ENCODE peak calls at places on chromosome 6, in four cellular contexts. L is cardiac fibroblast, G is AG09319, E is Peyer's patch. U is an unnamed sample.

GRCh38 chr6:19052219-19052618 is 665.1 kb downstream of the RNF144B start:
- DNase-seq in G (no peak), L (peak; percentile 22), E (no peak), U (no peak)

GRCh38 chr6:128007658-128008057 is 106.8 kb upstream of the THEMIS start:
- DNase-seq in E (no peak), L (no peak), G (peak; percentile 43), U (no peak)

GRCh38 chr6:87832025-87832825 is 130.2 kb upstream of the AKIRIN2 start:
- DNase-seq in G (no peak), E (no peak), L (peak; percentile 29), U (peak; percentile 3)

GRCh38 chr6:32931211-32931610 is 9.6 kb downstream of the HLA-DMB start:
- DNase-seq in E (no peak), G (no peak), L (no peak), U (no peak)

GRCh38 chr6:91435630-91436029 is 848.8 kb upstream of the MAP3K7 start:
- DNase-seq in E (no peak), G (no peak), L (no peak), U (no peak)

GRCh38 chr6:44094403-44095242 is 32.6 kb downstream of the MRPL14 start:
- DNase-seq in G (no peak), L (no peak), E (peak; percentile 55), U (no peak)

GRCh38 chr6:35620706-35621105 is 68.0 kb downstream of the FKBP5 start:
- DNase-seq in E (no peak), G (no peak), L (no peak), U (no peak)

GRCh38 chr6:13311155-13311554 is 17.2 kb downstream of the TBC1D7 start:
- DNase-seq in E (no peak), L (no peak), G (no peak), U (no peak)

GRCh38 chr6:167565884-167566491 is 241.1 kb downstream of the TTLL2 start:
- DNase-seq in E (peak; percentile 53), L (peak; percentile 69), G (no peak), U (no peak)

GRCh38 chr6:126767741-126768140 is 350.7 kb upstream of the RSPO3 start:
- DNase-seq in E (no peak), L (no peak), G (no peak), U (no peak)

GRCh38 chr6:34696189-34696738 is 303 bp downstream of the ILRUN start:
- DNase-seq in G (no peak), L (peak; percentile 43), E (no peak), U (peak; percentile 32)

GRCh38 chr6:10595731-10596664 is 74.8 kb downstream of the GCNT2 start:
- DNase-seq in E (no peak), G (no peak), L (no peak), U (peak; percentile 23)

GRCh38 chr6:137297887-137298286 is 78.7 kb upstream of the IFNGR1 start:
- DNase-seq in G (no peak), L (peak; percentile 14), E (no peak), U (no peak)

GRCh38 chr6:170271771-170272314 is 19.0 kb downstream of the DLL1 start:
- DNase-seq in L (no peak), E (peak; percentile 84), G (no peak), U (no peak)

GRCh38 chr6:42781546-42781810 is 374 bp upstream of the BICRAL start:
- DNase-seq in E (no peak), G (no peak), L (peak; percentile 60), U (no peak)

GRCh38 chr6:5303711-5304110 is 42.4 kb downstream of the FARS2 start:
- DNase-seq in G (no peak), L (no peak), E (no peak), U (no peak)

GRCh38 chr6:72316675-72317380 is 305.0 kb upstream of the KCNQ5 start:
- DNase-seq in E (no peak), L (no peak), G (no peak), U (no peak)

GRCh38 chr6:1390805-1391511 is 1.6 kb downstream of the FOXF2 start:
- DNase-seq in E (no peak), G (no peak), L (peak; percentile 16), U (peak; percentile 54)

GRCh38 chr6:143746202-143747119 is 68.7 kb downstream of the PHACTR2 start:
- DNase-seq in L (no peak), E (no peak), G (no peak), U (no peak)

GRCh38 chr6:159473844-159474243 is 219.2 kb downstream of the SOD2 start:
- DNase-seq in L (no peak), E (no peak), G (no peak), U (no peak)

GRCh38 chr6:139470971-139471370 is 96.5 kb upstream of the CITED2 start:
- DNase-seq in E (no peak), L (no peak), G (no peak), U (no peak)

GRCh38 chr6:24052632-24053031 is 73.4 kb upstream of the NRSN1 start:
- DNase-seq in E (no peak), G (no peak), L (no peak), U (no peak)

GRCh38 chr6:2973656-2974055 is 2.3 kb upstream of the SERPINB6 start:
- DNase-seq in G (no peak), E (no peak), L (no peak), U (no peak)

GRCh38 chr6:40336296-40336695 is 250.9 kb downstream of the LRFN2 start:
- DNase-seq in G (no peak), L (no peak), E (no peak), U (no peak)

GRCh38 chr6:20279051-20279450 is 66.8 kb upstream of the MBOAT1 start:
- DNase-seq in L (no peak), E (no peak), G (no peak), U (no peak)

GRCh38 chr6:119132211-119133004 is 53.9 kb upstream of the FAM184A start:
- DNase-seq in G (no peak), E (no peak), L (peak; percentile 58), U (no peak)

GRCh38 chr6:114087496-114087895 is 116.5 kb upstream of the HDAC2 start:
- DNase-seq in L (no peak), G (no peak), E (no peak), U (no peak)

GRCh38 chr6:71349976-71350615 is 61.5 kb downstream of the OGFRL1 start:
- DNase-seq in G (peak; percentile 16), E (no peak), L (peak; percentile 85), U (peak; percentile 67)

GRCh38 chr6:32865724-32866443 is 11.9 kb downstream of the PSMB9 start:
- DNase-seq in L (no peak), E (no peak), G (no peak), U (no peak)

GRCh38 chr6:57242505-57242904 is 20.4 kb upstream of the RAB23 start:
- DNase-seq in E (no peak), G (peak; percentile 94), L (peak; percentile 89), U (peak; percentile 92)

GRCh38 chr6:116468293-116468692 is 7.1 kb downstream of the CALHM6 start:
- DNase-seq in G (no peak), L (no peak), E (no peak), U (no peak)

GRCh38 chr6:108667984-108668383 is 107.3 kb downstream of the FOXO3 start:
- DNase-seq in E (no peak), G (no peak), L (peak; percentile 74), U (no peak)

GRCh38 chr6:43707767-43708166 is 20.2 kb upstream of the MRPS18A start:
- DNase-seq in L (no peak), E (no peak), G (no peak), U (no peak)

GRCh38 chr6:140269766-140270165 is 895.3 kb upstream of the CITED2 start:
- DNase-seq in L (peak; percentile 38), G (no peak), E (no peak), U (no peak)

GRCh38 chr6:55474386-55474785 is 104.6 kb downstream of the HMGCLL1 start:
- DNase-seq in L (no peak), E (no peak), G (no peak), U (no peak)

GRCh38 chr6:373773-374724 is 17.5 kb upstream of the IRF4 start:
- DNase-seq in E (no peak), G (no peak), L (peak; percentile 33), U (no peak)

GRCh38 chr6:22041797-22042489 is 254.9 kb downstream of the PRL start:
- DNase-seq in E (no peak), L (peak; percentile 26), G (no peak), U (peak; percentile 61)

GRCh38 chr6:101011165-101011564 is 130.0 kb upstream of the ASCC3 start:
- DNase-seq in L (no peak), E (peak; percentile 58), G (no peak), U (no peak)

GRCh38 chr6:111866857-111867256 is 6.4 kb downstream of the FYN start:
- DNase-seq in L (no peak), E (no peak), G (no peak), U (no peak)

GRCh38 chr6:48979806-48980205 is 483.2 kb downstream of the MMUT start:
- DNase-seq in G (no peak), L (no peak), E (no peak), U (no peak)

GRCh38 chr6:106250997-106251396 is 74.6 kb downstream of the ATG5 start:
- DNase-seq in G (no peak), E (no peak), L (no peak), U (no peak)

GRCh38 chr6:106254636-106255035 is 70.9 kb downstream of the ATG5 start:
- DNase-seq in L (peak; percentile 59), G (no peak), E (no peak), U (peak; percentile 20)

GRCh38 chr6:106255306-106255705 is 70.3 kb downstream of the ATG5 start:
- DNase-seq in G (no peak), L (no peak), E (no peak), U (no peak)

GRCh38 chr6:106253731-106254130 is 71.8 kb downstream of the ATG5 start:
- DNase-seq in G (no peak), L (no peak), E (no peak), U (peak; percentile 31)

DNA sequence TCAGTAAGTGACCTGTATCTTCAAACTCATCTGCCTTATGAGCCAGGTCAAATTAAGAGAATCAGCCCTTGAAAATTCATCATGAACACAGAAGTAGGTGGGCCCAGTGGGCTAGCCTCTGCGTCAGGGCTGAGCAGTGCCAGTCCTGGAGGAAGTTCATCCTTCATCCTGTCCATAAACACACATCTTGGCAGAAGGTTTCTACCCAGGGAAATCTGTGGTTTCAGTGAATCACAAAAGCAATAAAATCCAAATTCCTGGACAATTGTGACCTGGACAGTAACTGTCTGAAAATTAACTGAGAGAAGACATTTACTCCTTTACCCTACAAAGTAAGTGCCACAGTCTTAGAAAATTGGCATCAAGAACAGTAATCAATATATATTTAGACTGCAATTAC is 72.4 kb downstream of the ATG5 start:
- DNase-seq in G (no peak), E (no peak), L (peak; percentile 44), U (peak; percentile 89)
- TF ChIP-seq CTCF in G (no peak), E (no peak), L (no peak), U (no peak)

GRCh38 chr6:52499681-52500239 is 77.1 kb downstream of the TRAM2 start:
- DNase-seq in E (no peak), G (no peak), L (no peak), U (no peak)
- TF ChIP-seq CTCF in E (no peak), G (no peak), L (no peak), U (no peak)

GRCh38 chr6:163655217-163656121 is 241.0 kb downstream of the QKI start:
- DNase-seq in L (no peak), G (no peak), E (no peak), U (no peak)
- TF ChIP-seq CTCF in L (no peak), G (no peak), E (no peak), U (no peak)

DNA sequence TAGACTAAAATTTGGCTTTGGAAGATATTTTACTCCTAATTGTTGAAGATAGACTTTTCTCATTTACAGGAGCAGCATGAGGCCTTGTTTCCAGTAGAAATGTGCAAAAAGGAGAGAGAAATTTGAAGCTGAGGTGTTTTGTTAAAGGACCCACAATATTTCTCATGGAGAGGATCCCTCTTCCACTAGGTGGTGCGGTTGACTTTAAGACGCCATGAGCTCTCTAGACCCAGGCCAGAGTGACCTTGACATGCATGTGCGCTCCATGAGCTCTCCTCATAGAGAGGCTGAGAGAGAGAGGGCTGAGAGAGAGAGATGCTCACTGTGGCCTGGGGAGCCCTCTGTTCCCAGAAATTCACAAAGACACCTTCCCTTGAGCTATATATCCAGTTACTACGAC is 861.2 kb upstream of the EYS start:
- DNase-seq in G (no peak), E (no peak), L (no peak), U (no peak)
- TF ChIP-seq CTCF in G (no peak), E (no peak), L (no peak), U (no peak)